ENCODE peak calls at places on chromosome 1, in seven cellular contexts. I, C, S, T, E, K and D are unnamed samples.

GRCh38 chr1:107198581-107198980 is 57.7 kb downstream of the NTNG1 start:
- DNase-seq in I (no peak), K (no peak), T (no peak), C (no peak), S (no peak), E (no peak), D (no peak)

GRCh38 chr1:93521618-93522017 is 73.7 kb downstream of the FNBP1L start:
- DNase-seq in E (no peak), I (no peak), C (no peak), S (no peak), K (no peak), T (no peak), D (no peak)

GRCh38 chr1:202932476-202932875 is 5.4 kb upstream of the KLHL12 start:
- DNase-seq in S (no peak), C (no peak), E (no peak), I (no peak), K (no peak), T (no peak), D (no peak)

GRCh38 chr1:200625381-200625824 is 4.9 kb upstream of the KIF14 start:
- DNase-seq in C (no peak), K (no peak), I (no peak), E (no peak), T (no peak), S (no peak), D (peak)

GRCh38 chr1:30880631-30881155 is 27.9 kb downstream of the SDC3 start:
- DNase-seq in C (no peak), I (no peak), S (no peak), K (no peak), T (no peak), E (no peak), D (no peak)

GRCh38 chr1:89523597-89524368 is 846 bp upstream of the LRRC8B start:
- DNase-seq in S (no peak), C (no peak), E (peak), K (no peak), I (peak), T (no peak), D (peak)

GRCh38 chr1:56904706-56905105 is 50.1 kb downstream of the C8A start:
- DNase-seq in I (no peak), S (no peak), K (no peak), T (no peak), E (no peak), C (no peak), D (no peak)

GRCh38 chr1:63691672-63692425 is 82.0 kb upstream of the ROR1 start:
- DNase-seq in C (peak), K (no peak), E (peak), I (no peak), T (no peak), S (peak), D (peak)

GRCh38 chr1:149906561-149906960 is 7.2 kb downstream of the BOLA1 start:
- DNase-seq in C (no peak), T (no peak), I (no peak), K (no peak), S (no peak), E (no peak), D (no peak)